ENCODE peak calls at places on chromosomes 12 and 14, in seven cellular contexts. One of them, this sample, is unnamed.

GRCh38 chr12:31250179-31250578 is 75.8 kb downstream of the SINHCAF start:
- DNase-seq in K562: no peak
- DNase-seq in OCI-LY7: peak; percentile 12
- DNase-seq in endothelial cell of umbilical vein: no peak
- DNase-seq in PC-3: no peak
- DNase-seq in IMR-90: no peak
- DNase-seq in neuronal stem cell: no peak
- DNase-seq in this sample: no peak

GRCh38 chr12:84508325-84508861 is 404.2 kb downstream of the SLC6A15 start:
- DNase-seq in K562: no peak
- DNase-seq in OCI-LY7: no peak
- DNase-seq in endothelial cell of umbilical vein: no peak
- DNase-seq in PC-3: peak; percentile 86
- DNase-seq in IMR-90: peak; percentile 75
- DNase-seq in neuronal stem cell: no peak
- DNase-seq in this sample: peak; percentile 43

GRCh38 chr12:18246057-18246456 is 15.3 kb upstream of the PIK3C2G start:
- DNase-seq in K562: no peak
- DNase-seq in OCI-LY7: no peak
- DNase-seq in endothelial cell of umbilical vein: no peak
- DNase-seq in PC-3: peak; percentile 33
- DNase-seq in IMR-90: no peak
- DNase-seq in neuronal stem cell: no peak
- DNase-seq in this sample: no peak

GRCh38 chr12:102478416-102479098 is 1.8 kb downstream of the IGF1 start:
- DNase-seq in K562: no peak
- DNase-seq in OCI-LY7: peak; percentile 30
- DNase-seq in endothelial cell of umbilical vein: no peak
- DNase-seq in PC-3: no peak
- DNase-seq in IMR-90: no peak
- DNase-seq in neuronal stem cell: peak; percentile 20
- DNase-seq in this sample: peak; percentile 49

GRCh38 chr14:41806355-41806975 is 199.8 kb downstream of the LRFN5 start:
- DNase-seq in K562: no peak
- DNase-seq in OCI-LY7: no peak
- DNase-seq in endothelial cell of umbilical vein: no peak
- DNase-seq in PC-3: no peak
- DNase-seq in IMR-90: no peak
- DNase-seq in neuronal stem cell: no peak
- DNase-seq in this sample: no peak

GRCh38 chr14:29463727-29464370 is 463.8 kb downstream of the PRKD1 start:
- DNase-seq in K562: no peak
- DNase-seq in OCI-LY7: no peak
- DNase-seq in endothelial cell of umbilical vein: no peak
- DNase-seq in PC-3: peak; percentile 29
- DNase-seq in IMR-90: no peak
- DNase-seq in neuronal stem cell: no peak
- DNase-seq in this sample: no peak

GRCh38 chr12:69480698-69481097 is 10.5 kb downstream of the FRS2 start:
- DNase-seq in K562: no peak
- DNase-seq in OCI-LY7: no peak
- DNase-seq in endothelial cell of umbilical vein: no peak
- DNase-seq in PC-3: no peak
- DNase-seq in IMR-90: no peak
- DNase-seq in neuronal stem cell: no peak
- DNase-seq in this sample: no peak

GRCh38 chr12:106090586-106091411 is 48.0 kb downstream of the NUAK1 start:
- DNase-seq in K562: no peak
- DNase-seq in OCI-LY7: no peak
- DNase-seq in endothelial cell of umbilical vein: peak; percentile 96
- DNase-seq in PC-3: peak; percentile 80
- DNase-seq in IMR-90: peak; percentile 86
- DNase-seq in neuronal stem cell: no peak
- DNase-seq in this sample: peak; percentile 38

GRCh38 chr12:47378907-47379306 is 299.1 kb upstream of the AMIGO2 start:
- DNase-seq in K562: no peak
- DNase-seq in OCI-LY7: no peak
- DNase-seq in endothelial cell of umbilical vein: peak; percentile 89
- DNase-seq in PC-3: peak; percentile 32
- DNase-seq in IMR-90: peak; percentile 25
- DNase-seq in neuronal stem cell: no peak
- DNase-seq in this sample: no peak

GRCh38 chr14:88831285-88831684 is 6.8 kb downstream of the TTC8 start:
- DNase-seq in K562: no peak
- DNase-seq in OCI-LY7: no peak
- DNase-seq in endothelial cell of umbilical vein: peak; percentile 2
- DNase-seq in PC-3: peak; percentile 83
- DNase-seq in IMR-90: peak; percentile 81
- DNase-seq in neuronal stem cell: no peak
- DNase-seq in this sample: no peak

GRCh38 chr12:67056329-67056728 is 212.8 kb upstream of the CAND1 start:
- DNase-seq in K562: no peak
- DNase-seq in OCI-LY7: no peak
- DNase-seq in endothelial cell of umbilical vein: no peak
- DNase-seq in PC-3: peak; percentile 36
- DNase-seq in IMR-90: no peak
- DNase-seq in neuronal stem cell: no peak
- DNase-seq in this sample: no peak

GRCh38 chr14:104892517-104893434 is 27.7 kb downstream of the CEP170B start:
- DNase-seq in K562: no peak
- DNase-seq in OCI-LY7: no peak
- DNase-seq in endothelial cell of umbilical vein: no peak
- DNase-seq in PC-3: no peak
- DNase-seq in IMR-90: no peak
- DNase-seq in neuronal stem cell: no peak
- DNase-seq in this sample: peak; percentile 4

DNA sequence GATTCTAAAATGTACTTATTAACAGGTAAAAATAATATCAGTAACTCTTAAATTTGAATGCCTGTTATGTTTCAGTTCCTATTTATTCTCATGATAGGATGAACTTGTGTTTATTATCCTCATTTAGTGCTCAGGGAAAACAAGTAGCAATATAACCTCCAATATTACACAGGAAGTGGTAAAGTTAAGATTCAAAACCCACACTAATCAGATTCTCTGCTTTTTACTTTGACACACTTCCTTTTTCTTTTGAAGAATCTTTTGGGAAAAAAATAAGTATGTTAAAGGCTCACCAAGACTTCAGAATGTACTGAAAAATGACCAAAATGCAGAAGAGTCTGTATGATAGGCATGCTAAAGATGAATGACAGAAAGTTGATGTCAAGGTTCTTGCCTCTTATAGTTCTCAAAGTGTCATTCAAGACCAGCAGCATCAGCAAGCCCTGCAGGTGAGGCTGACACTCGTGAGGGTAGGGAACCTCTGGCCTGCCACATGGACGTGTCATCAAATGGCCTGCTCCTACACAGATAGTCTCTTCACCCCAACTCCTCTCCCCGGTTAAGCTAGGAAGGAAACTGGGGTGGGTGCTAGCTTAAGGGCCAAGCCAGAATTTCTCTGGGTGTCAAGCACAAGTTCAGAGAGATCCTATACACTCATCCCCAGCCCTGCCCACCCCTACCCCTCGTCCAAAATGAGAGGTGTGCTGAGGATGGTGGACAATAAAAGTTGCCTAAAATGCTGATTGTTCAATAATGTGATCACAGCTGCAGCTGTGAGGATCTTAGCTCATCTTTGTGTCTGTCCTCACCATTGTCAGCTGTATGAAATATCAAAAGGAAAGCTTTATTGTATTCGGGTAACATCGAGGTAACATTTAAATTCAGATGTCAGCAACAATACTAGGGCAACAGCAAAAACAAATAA is 6.3 kb downstream of the TBPL2 start:
- DNase-seq in K562: no peak
- DNase-seq in OCI-LY7: no peak
- DNase-seq in endothelial cell of umbilical vein: no peak
- DNase-seq in PC-3: no peak
- DNase-seq in IMR-90: no peak
- DNase-seq in neuronal stem cell: no peak
- DNase-seq in this sample: no peak
- H3K4me2 ChIP-seq in K562: no peak overlapping the region
- H3K4me2 ChIP-seq in OCI-LY7: no peak overlapping the region
- H3K4me2 ChIP-seq in endothelial cell of umbilical vein: no peak overlapping the region
- H3K4me2 ChIP-seq in PC-3: peak overlapping the region; percentile 48
- H3K4me2 ChIP-seq in IMR-90: no peak overlapping the region
- H3K4me2 ChIP-seq in neuronal stem cell: no peak overlapping the region
- H3K4me2 ChIP-seq in this sample: peak overlapping the region; percentile 21

DNA sequence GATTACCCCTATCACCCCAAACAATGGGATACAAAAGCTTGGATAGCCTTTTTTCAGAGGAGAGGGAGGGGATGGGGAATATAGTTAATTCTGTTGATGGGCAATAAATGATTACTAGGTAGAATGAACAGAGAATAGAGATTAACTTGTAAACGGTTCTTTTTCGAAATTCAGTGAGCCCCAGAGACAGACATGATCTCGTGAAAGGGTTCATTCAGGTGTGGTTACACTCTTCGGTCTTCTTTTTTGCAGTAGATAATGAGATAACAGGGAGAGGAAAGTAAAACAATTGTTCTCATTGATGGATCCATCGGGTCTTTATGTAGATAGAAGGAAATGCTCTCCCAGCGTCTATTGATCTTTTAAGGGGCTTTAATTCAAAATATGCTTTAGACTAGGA is 69.3 kb upstream of the RASSF8 start:
- DNase-seq in K562: no peak
- DNase-seq in OCI-LY7: no peak
- DNase-seq in endothelial cell of umbilical vein: no peak
- DNase-seq in PC-3: no peak
- DNase-seq in IMR-90: no peak
- DNase-seq in neuronal stem cell: no peak
- DNase-seq in this sample: no peak
- H3K4me2 ChIP-seq in K562: no peak overlapping the region
- H3K4me2 ChIP-seq in OCI-LY7: no peak overlapping the region
- H3K4me2 ChIP-seq in endothelial cell of umbilical vein: no peak overlapping the region
- H3K4me2 ChIP-seq in PC-3: no peak overlapping the region
- H3K4me2 ChIP-seq in IMR-90: no peak overlapping the region
- H3K4me2 ChIP-seq in neuronal stem cell: no peak overlapping the region
- H3K4me2 ChIP-seq in this sample: no peak overlapping the region

GRCh38 chr12:131829351-131829794 is 1.2 kb downstream of the MMP17 start:
- DNase-seq in K562: no peak
- DNase-seq in OCI-LY7: no peak
- DNase-seq in endothelial cell of umbilical vein: no peak
- DNase-seq in PC-3: peak; percentile 44
- DNase-seq in IMR-90: no peak
- DNase-seq in neuronal stem cell: no peak
- DNase-seq in this sample: peak; percentile 18
- H3K4me2 ChIP-seq in K562: peak overlapping the region; percentile 63
- H3K4me2 ChIP-seq in OCI-LY7: no peak overlapping the region
- H3K4me2 ChIP-seq in endothelial cell of umbilical vein: peak overlapping the region; percentile 10
- H3K4me2 ChIP-seq in PC-3: peak overlapping the region; percentile 94
- H3K4me2 ChIP-seq in IMR-90: peak overlapping the region; percentile 59
- H3K4me2 ChIP-seq in neuronal stem cell: peak overlapping the region; percentile 91
- H3K4me2 ChIP-seq in this sample: peak overlapping the region; percentile 97

DNA sequence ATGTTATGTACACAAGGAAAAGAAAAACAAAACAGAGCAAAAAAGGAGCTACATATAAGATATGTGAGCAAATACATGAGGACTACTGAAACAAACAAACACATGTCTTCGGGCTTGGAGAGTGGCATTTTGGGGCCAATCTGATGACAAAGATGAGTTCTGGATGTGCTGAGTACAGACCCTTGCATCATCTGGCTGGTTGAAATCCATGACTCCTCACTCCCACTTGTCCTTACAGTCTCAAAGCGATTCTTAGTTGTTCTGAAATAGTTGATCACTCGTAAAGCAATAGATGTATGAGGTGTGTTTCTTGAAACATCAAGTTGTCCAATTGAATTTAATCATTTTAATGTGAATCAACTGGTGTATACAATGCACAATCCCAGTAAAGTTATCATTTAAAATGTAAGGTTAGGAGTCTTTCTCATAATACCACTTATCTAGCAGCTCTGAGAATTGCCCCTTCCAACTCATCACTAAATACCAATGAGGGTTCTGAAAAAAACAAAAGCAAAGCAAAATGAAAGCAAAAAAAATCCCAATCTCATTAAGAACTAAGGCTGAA is 136.9 kb downstream of the ITPR2 start:
- DNase-seq in K562: no peak
- DNase-seq in OCI-LY7: no peak
- DNase-seq in endothelial cell of umbilical vein: no peak
- DNase-seq in PC-3: no peak
- DNase-seq in IMR-90: no peak
- DNase-seq in neuronal stem cell: no peak
- DNase-seq in this sample: no peak
- H3K4me2 ChIP-seq in K562: peak overlapping the region; percentile 61
- H3K4me2 ChIP-seq in OCI-LY7: no peak overlapping the region
- H3K4me2 ChIP-seq in endothelial cell of umbilical vein: peak overlapping the region; percentile 90
- H3K4me2 ChIP-seq in PC-3: no peak overlapping the region
- H3K4me2 ChIP-seq in IMR-90: no peak overlapping the region
- H3K4me2 ChIP-seq in neuronal stem cell: no peak overlapping the region
- H3K4me2 ChIP-seq in this sample: no peak overlapping the region

GRCh38 chr14:100709956-100710284 is 16.8 kb upstream of the DLK1 start:
- DNase-seq in K562: no peak
- DNase-seq in OCI-LY7: no peak
- DNase-seq in endothelial cell of umbilical vein: no peak
- DNase-seq in PC-3: no peak
- DNase-seq in IMR-90: no peak
- DNase-seq in neuronal stem cell: no peak
- DNase-seq in this sample: no peak

GRCh38 chr14:100711117-100711462 is 15.6 kb upstream of the DLK1 start:
- DNase-seq in K562: no peak
- DNase-seq in OCI-LY7: no peak
- DNase-seq in endothelial cell of umbilical vein: no peak
- DNase-seq in PC-3: no peak
- DNase-seq in IMR-90: no peak
- DNase-seq in neuronal stem cell: no peak
- DNase-seq in this sample: no peak

GRCh38 chr14:100709252-100709955 is 17.3 kb upstream of the DLK1 start:
- DNase-seq in K562: no peak
- DNase-seq in OCI-LY7: no peak
- DNase-seq in endothelial cell of umbilical vein: peak; percentile 24
- DNase-seq in PC-3: peak; percentile 43
- DNase-seq in IMR-90: peak; percentile 10
- DNase-seq in neuronal stem cell: no peak
- DNase-seq in this sample: peak; percentile 73

GRCh38 chr14:100711493-100711892 is 15.2 kb upstream of the DLK1 start:
- DNase-seq in K562: no peak
- DNase-seq in OCI-LY7: no peak
- DNase-seq in endothelial cell of umbilical vein: peak; percentile 64
- DNase-seq in PC-3: no peak
- DNase-seq in IMR-90: no peak
- DNase-seq in neuronal stem cell: no peak
- DNase-seq in this sample: no peak

GRCh38 chr14:100710391-100711116 is 16.1 kb upstream of the DLK1 start:
- DNase-seq in K562: no peak
- DNase-seq in OCI-LY7: no peak
- DNase-seq in endothelial cell of umbilical vein: no peak
- DNase-seq in PC-3: no peak
- DNase-seq in IMR-90: no peak
- DNase-seq in neuronal stem cell: no peak
- DNase-seq in this sample: no peak
- H3K4me2 ChIP-seq in K562: no peak overlapping the region
- H3K4me2 ChIP-seq in OCI-LY7: no peak overlapping the region
- H3K4me2 ChIP-seq in endothelial cell of umbilical vein: no peak overlapping the region
- H3K4me2 ChIP-seq in PC-3: no peak overlapping the region
- H3K4me2 ChIP-seq in IMR-90: no peak overlapping the region
- H3K4me2 ChIP-seq in neuronal stem cell: no peak overlapping the region
- H3K4me2 ChIP-seq in this sample: no peak overlapping the region

GRCh38 chr12:113103756-113104450 is 31.7 kb downstream of the RASAL1 start:
- DNase-seq in K562: peak; percentile 78
- DNase-seq in OCI-LY7: peak; percentile 62
- DNase-seq in endothelial cell of umbilical vein: no peak
- DNase-seq in PC-3: peak; percentile 47
- DNase-seq in IMR-90: no peak
- DNase-seq in neuronal stem cell: no peak
- DNase-seq in this sample: peak; percentile 71
- H3K4me2 ChIP-seq in K562: peak overlapping the region; percentile 21
- H3K4me2 ChIP-seq in OCI-LY7: peak overlapping the region; percentile 46
- H3K4me2 ChIP-seq in endothelial cell of umbilical vein: no peak overlapping the region
- H3K4me2 ChIP-seq in PC-3: peak overlapping the region; percentile 78
- H3K4me2 ChIP-seq in IMR-90: no peak overlapping the region
- H3K4me2 ChIP-seq in neuronal stem cell: peak overlapping the region; percentile 58
- H3K4me2 ChIP-seq in this sample: peak overlapping the region; percentile 80